ENCODE peak calls at places on chromosomes 4 and X, in eight cellular contexts. M, Q, C, S, R, J, B and T are unnamed samples.

GRCh38 chr4:3526456-3526855 is 5.8 kb downstream of the LRPAP1 start:
- DNase-seq in M (no peak), Q (peak), C (no peak), S (no peak), R (no peak), J (no peak), B (no peak), T (no peak)

GRCh38 chrX:29661290-29661689 is 554.1 kb upstream of the MAGEB2 start:
- DNase-seq in M (no peak), Q (no peak), C (no peak), S (no peak), R (no peak), J (no peak), B (no peak), T (no peak)

GRCh38 chrX:107154787-107155620 is 36.4 kb upstream of the RBM41 start:
- DNase-seq in M (peak), Q (no peak), C (no peak), S (no peak), R (peak), J (no peak), B (peak), T (no peak)

GRCh38 chrX:275967-276587 is 5.1 kb upstream of the PLCXD1 start:
- DNase-seq in M (peak), Q (peak), C (no peak), S (no peak), R (peak), J (peak), B (peak), T (no peak)

GRCh38 chr4:184292877-184293276 is 75.2 kb upstream of the ENPP6 start:
- DNase-seq in M (no peak), Q (no peak), C (no peak), S (no peak), R (no peak), J (no peak), B (no peak), T (no peak)

GRCh38 chrX:118355225-118355920 is 9.5 kb downstream of the WDR44 start:
- DNase-seq in M (no peak), Q (no peak), C (no peak), S (no peak), R (no peak), J (no peak), B (no peak), T (no peak)

GRCh38 chrX:22163306-22163705 is 109.4 kb upstream of the CBLL2 start:
- DNase-seq in M (no peak), Q (no peak), C (no peak), S (no peak), R (no peak), J (no peak), B (no peak), T (no peak)

GRCh38 chr4:10582059-10582686 is 102.4 kb downstream of the CLNK start:
- DNase-seq in M (peak), Q (no peak), C (peak), S (no peak), R (peak), J (no peak), B (no peak), T (no peak)

GRCh38 chrX:81174286-81174685 is 27.4 kb downstream of the HMGN5 start:
- DNase-seq in M (no peak), Q (no peak), C (no peak), S (no peak), R (peak), J (no peak), B (no peak), T (no peak)

GRCh38 chr4:173461170-173461569 is 62.3 kb upstream of the SCRG1 start:
- DNase-seq in M (no peak), Q (no peak), C (no peak), S (no peak), R (no peak), J (no peak), B (no peak), T (no peak)

GRCh38 chr4:167867191-167867590 is 225.1 kb upstream of the ANXA10 start:
- DNase-seq in M (no peak), Q (no peak), C (no peak), S (no peak), R (no peak), J (no peak), B (no peak), T (no peak)

GRCh38 chr4:86181585-86181984 is 178.3 kb downstream of the MAPK10 start:
- DNase-seq in M (no peak), Q (no peak), C (no peak), S (no peak), R (no peak), J (no peak), B (no peak), T (no peak)

GRCh38 chr4:128718793-128719192 is 90.7 kb upstream of the JADE1 start:
- DNase-seq in M (no peak), Q (no peak), C (no peak), S (no peak), R (peak), J (no peak), B (no peak), T (no peak)

GRCh38 chr4:8079916-8080753 is 78.5 kb downstream of the ABLIM2 start:
- DNase-seq in M (no peak), Q (peak), C (no peak), S (no peak), R (peak), J (no peak), B (no peak), T (no peak)

GRCh38 chrX:119492463-119492862 is 24.2 kb downstream of the SLC25A5 start:
- DNase-seq in M (no peak), Q (peak), C (no peak), S (no peak), R (no peak), J (no peak), B (peak), T (no peak)